ENCODE peak calls at places on chromosome 18, in five cellular contexts. One of them, this sample, is unnamed.

GRCh38 chr18:610214-610928 is 13.6 kb downstream of the CLUL1 start:
- DNase-seq in ovary: no peak
- DNase-seq in fibroblast of pulmonary artery: no peak
- DNase-seq in foreskin fibroblast: no peak
- DNase-seq in lower lobe of right lung: no peak
- DNase-seq in this sample: no peak

GRCh38 chr18:62262050-62262449 is 63.1 kb upstream of the TNFRSF11A start:
- DNase-seq in ovary: no peak
- DNase-seq in fibroblast of pulmonary artery: no peak
- DNase-seq in foreskin fibroblast: no peak
- DNase-seq in lower lobe of right lung: no peak
- DNase-seq in this sample: no peak

GRCh38 chr18:42131044-42131939 is 176.3 kb downstream of the PIK3C3 start:
- DNase-seq in ovary: no peak
- DNase-seq in fibroblast of pulmonary artery: no peak
- DNase-seq in foreskin fibroblast: no peak
- DNase-seq in lower lobe of right lung: no peak
- DNase-seq in this sample: no peak

GRCh38 chr18:36828157-36828629 is 609 bp downstream of the TPGS2 start:
- DNase-seq in ovary: peak; percentile 68
- DNase-seq in fibroblast of pulmonary artery: peak; percentile 76
- DNase-seq in foreskin fibroblast: peak; percentile 52
- DNase-seq in lower lobe of right lung: no peak
- DNase-seq in this sample: no peak

GRCh38 chr18:31952223-31952622 is 9.3 kb upstream of the TRAPPC8 start:
- DNase-seq in ovary: no peak
- DNase-seq in fibroblast of pulmonary artery: no peak
- DNase-seq in foreskin fibroblast: no peak
- DNase-seq in lower lobe of right lung: no peak
- DNase-seq in this sample: no peak

GRCh38 chr18:58268849-58269248 is 224.8 kb downstream of the NEDD4L start:
- DNase-seq in ovary: no peak
- DNase-seq in fibroblast of pulmonary artery: peak; percentile 69
- DNase-seq in foreskin fibroblast: peak; percentile 24
- DNase-seq in lower lobe of right lung: no peak
- DNase-seq in this sample: no peak

GRCh38 chr18:60452424-60452823 is 79.8 kb upstream of the MC4R start:
- DNase-seq in ovary: no peak
- DNase-seq in fibroblast of pulmonary artery: peak; percentile 24
- DNase-seq in foreskin fibroblast: peak; percentile 12
- DNase-seq in lower lobe of right lung: no peak
- DNase-seq in this sample: no peak

GRCh38 chr18:2655153-2655953 is at the start of gene SMCHD1:
- DNase-seq in ovary: peak; percentile 85
- DNase-seq in fibroblast of pulmonary artery: peak; percentile 78
- DNase-seq in foreskin fibroblast: peak; percentile 78
- DNase-seq in lower lobe of right lung: peak; percentile 95
- DNase-seq in this sample: peak; percentile 90

GRCh38 chr18:68448736-68449135 is 266.2 kb downstream of the TMX3 start:
- DNase-seq in ovary: no peak
- DNase-seq in fibroblast of pulmonary artery: peak; percentile 58
- DNase-seq in foreskin fibroblast: peak; percentile 59
- DNase-seq in lower lobe of right lung: no peak
- DNase-seq in this sample: no peak

DNA sequence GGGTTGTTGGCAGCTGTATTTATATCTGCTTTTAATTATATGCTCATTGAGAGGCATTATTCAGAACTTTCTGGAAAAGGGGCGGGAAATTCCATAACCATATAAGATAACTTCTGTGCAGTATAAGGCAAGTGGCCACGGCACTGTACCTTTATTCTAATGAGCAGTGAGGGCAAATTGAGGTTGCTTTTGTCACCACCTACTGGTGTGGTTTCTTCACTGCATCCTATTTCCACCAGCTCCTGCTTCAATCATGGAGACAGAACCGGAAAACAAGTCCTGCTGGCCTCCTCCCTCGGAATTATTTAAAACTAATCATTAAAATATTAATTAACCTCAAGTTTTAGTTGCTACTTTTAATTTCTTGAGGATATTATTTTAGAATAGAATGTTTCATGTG is 759.4 kb downstream of the CBLN2 start:
- DNase-seq in ovary: no peak
- DNase-seq in fibroblast of pulmonary artery: peak; percentile 49
- DNase-seq in foreskin fibroblast: no peak
- DNase-seq in lower lobe of right lung: no peak
- DNase-seq in this sample: peak; percentile 6
- TF ChIP-seq CTCF in ovary: no peak
- TF ChIP-seq CTCF in fibroblast of pulmonary artery: peak; percentile 64
- TF ChIP-seq CTCF in foreskin fibroblast: no peak
- TF ChIP-seq CTCF in lower lobe of right lung: no peak
- TF ChIP-seq CTCF in this sample: peak; percentile 55

GRCh38 chr18:23825978-23826405 is 136.7 kb downstream of the LAMA3 start:
- DNase-seq in ovary: peak; percentile 82
- DNase-seq in fibroblast of pulmonary artery: peak; percentile 95
- DNase-seq in foreskin fibroblast: peak; percentile 89
- DNase-seq in lower lobe of right lung: no peak
- DNase-seq in this sample: no peak

GRCh38 chr18:23822590-23823385 is 133.5 kb downstream of the LAMA3 start:
- DNase-seq in ovary: no peak
- DNase-seq in fibroblast of pulmonary artery: peak; percentile 39
- DNase-seq in foreskin fibroblast: no peak
- DNase-seq in lower lobe of right lung: no peak
- DNase-seq in this sample: no peak

GRCh38 chr18:23824704-23825103 is 135.5 kb downstream of the LAMA3 start:
- DNase-seq in ovary: no peak
- DNase-seq in fibroblast of pulmonary artery: peak; percentile 38
- DNase-seq in foreskin fibroblast: no peak
- DNase-seq in lower lobe of right lung: no peak
- DNase-seq in this sample: no peak

GRCh38 chr18:23825496-23825895 is 136.2 kb downstream of the LAMA3 start:
- DNase-seq in ovary: no peak
- DNase-seq in fibroblast of pulmonary artery: peak; percentile 20
- DNase-seq in foreskin fibroblast: no peak
- DNase-seq in lower lobe of right lung: no peak
- DNase-seq in this sample: no peak

GRCh38 chr18:23824235-23824634 is 135.0 kb downstream of the LAMA3 start:
- DNase-seq in ovary: no peak
- DNase-seq in fibroblast of pulmonary artery: peak; percentile 13
- DNase-seq in foreskin fibroblast: no peak
- DNase-seq in lower lobe of right lung: no peak
- DNase-seq in this sample: no peak
- TF ChIP-seq CTCF in ovary: no peak
- TF ChIP-seq CTCF in fibroblast of pulmonary artery: no peak
- TF ChIP-seq CTCF in foreskin fibroblast: no peak
- TF ChIP-seq CTCF in lower lobe of right lung: no peak
- TF ChIP-seq CTCF in this sample: no peak

GRCh38 chr18:63892544-63892943 is 5.0 kb downstream of the SERPINB2 start:
- DNase-seq in ovary: no peak
- DNase-seq in fibroblast of pulmonary artery: no peak
- DNase-seq in foreskin fibroblast: no peak
- DNase-seq in lower lobe of right lung: no peak
- DNase-seq in this sample: no peak

GRCh38 chr18:63890226-63890949 is 2.9 kb downstream of the SERPINB2 start:
- DNase-seq in ovary: no peak
- DNase-seq in fibroblast of pulmonary artery: no peak
- DNase-seq in foreskin fibroblast: no peak
- DNase-seq in lower lobe of right lung: no peak
- DNase-seq in this sample: no peak

GRCh38 chr18:63889641-63890040 is 2.1 kb downstream of the SERPINB2 start:
- DNase-seq in ovary: no peak
- DNase-seq in fibroblast of pulmonary artery: no peak
- DNase-seq in foreskin fibroblast: no peak
- DNase-seq in lower lobe of right lung: no peak
- DNase-seq in this sample: no peak

GRCh38 chr18:63888473-63889190 is 1.1 kb downstream of the SERPINB2 start:
- DNase-seq in ovary: no peak
- DNase-seq in fibroblast of pulmonary artery: peak; percentile 18
- DNase-seq in foreskin fibroblast: no peak
- DNase-seq in lower lobe of right lung: no peak
- DNase-seq in this sample: no peak

GRCh38 chr18:63890950-63891304 is 3.4 kb downstream of the SERPINB2 start:
- DNase-seq in ovary: no peak
- DNase-seq in fibroblast of pulmonary artery: peak; percentile 31
- DNase-seq in foreskin fibroblast: no peak
- DNase-seq in lower lobe of right lung: no peak
- DNase-seq in this sample: no peak
- TF ChIP-seq CTCF in ovary: no peak
- TF ChIP-seq CTCF in fibroblast of pulmonary artery: no peak
- TF ChIP-seq CTCF in foreskin fibroblast: no peak
- TF ChIP-seq CTCF in lower lobe of right lung: no peak
- TF ChIP-seq CTCF in this sample: peak; percentile 45

GRCh38 chr18:77197073-77197472 is 52.6 kb upstream of the GALR1 start:
- DNase-seq in ovary: no peak
- DNase-seq in fibroblast of pulmonary artery: no peak
- DNase-seq in foreskin fibroblast: no peak
- DNase-seq in lower lobe of right lung: no peak
- DNase-seq in this sample: no peak
- TF ChIP-seq CTCF in ovary: no peak
- TF ChIP-seq CTCF in fibroblast of pulmonary artery: peak; percentile 17
- TF ChIP-seq CTCF in foreskin fibroblast: no peak
- TF ChIP-seq CTCF in lower lobe of right lung: no peak
- TF ChIP-seq CTCF in this sample: peak; percentile 31

DNA sequence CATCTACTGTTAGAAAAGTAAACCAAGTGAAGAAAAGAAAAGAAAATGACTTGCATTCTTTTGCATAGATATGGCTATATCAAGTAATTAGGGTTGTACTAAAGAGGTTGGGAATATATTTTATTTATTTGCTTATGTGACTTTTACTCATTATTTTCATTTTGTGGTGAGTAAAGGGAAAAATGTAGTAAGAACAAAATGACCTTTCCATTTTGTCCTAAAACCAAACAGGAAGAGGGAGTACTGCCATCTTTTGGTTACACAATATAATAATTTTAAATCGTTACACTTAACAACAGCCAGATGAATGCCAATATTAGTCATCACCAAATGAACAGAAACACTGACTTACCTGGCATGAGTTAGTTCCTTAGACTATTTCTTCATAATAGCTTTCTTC is 47.3 kb upstream of the NDUFV2 start:
- DNase-seq in ovary: no peak
- DNase-seq in fibroblast of pulmonary artery: peak; percentile 90
- DNase-seq in foreskin fibroblast: peak; percentile 70
- DNase-seq in lower lobe of right lung: no peak
- DNase-seq in this sample: peak; percentile 46
- TF ChIP-seq CTCF in ovary: no peak
- TF ChIP-seq CTCF in fibroblast of pulmonary artery: peak; percentile 15
- TF ChIP-seq CTCF in foreskin fibroblast: peak; percentile 3
- TF ChIP-seq CTCF in lower lobe of right lung: no peak
- TF ChIP-seq CTCF in this sample: peak; percentile 21

GRCh38 chr18:35127201-35127600 is 86.0 kb downstream of the MAPRE2 start:
- DNase-seq in ovary: no peak
- DNase-seq in fibroblast of pulmonary artery: peak; percentile 35
- DNase-seq in foreskin fibroblast: no peak
- DNase-seq in lower lobe of right lung: no peak
- DNase-seq in this sample: no peak
- TF ChIP-seq CTCF in ovary: no peak
- TF ChIP-seq CTCF in fibroblast of pulmonary artery: peak; percentile 41
- TF ChIP-seq CTCF in foreskin fibroblast: peak; percentile 10
- TF ChIP-seq CTCF in lower lobe of right lung: no peak
- TF ChIP-seq CTCF in this sample: peak; percentile 13

DNA sequence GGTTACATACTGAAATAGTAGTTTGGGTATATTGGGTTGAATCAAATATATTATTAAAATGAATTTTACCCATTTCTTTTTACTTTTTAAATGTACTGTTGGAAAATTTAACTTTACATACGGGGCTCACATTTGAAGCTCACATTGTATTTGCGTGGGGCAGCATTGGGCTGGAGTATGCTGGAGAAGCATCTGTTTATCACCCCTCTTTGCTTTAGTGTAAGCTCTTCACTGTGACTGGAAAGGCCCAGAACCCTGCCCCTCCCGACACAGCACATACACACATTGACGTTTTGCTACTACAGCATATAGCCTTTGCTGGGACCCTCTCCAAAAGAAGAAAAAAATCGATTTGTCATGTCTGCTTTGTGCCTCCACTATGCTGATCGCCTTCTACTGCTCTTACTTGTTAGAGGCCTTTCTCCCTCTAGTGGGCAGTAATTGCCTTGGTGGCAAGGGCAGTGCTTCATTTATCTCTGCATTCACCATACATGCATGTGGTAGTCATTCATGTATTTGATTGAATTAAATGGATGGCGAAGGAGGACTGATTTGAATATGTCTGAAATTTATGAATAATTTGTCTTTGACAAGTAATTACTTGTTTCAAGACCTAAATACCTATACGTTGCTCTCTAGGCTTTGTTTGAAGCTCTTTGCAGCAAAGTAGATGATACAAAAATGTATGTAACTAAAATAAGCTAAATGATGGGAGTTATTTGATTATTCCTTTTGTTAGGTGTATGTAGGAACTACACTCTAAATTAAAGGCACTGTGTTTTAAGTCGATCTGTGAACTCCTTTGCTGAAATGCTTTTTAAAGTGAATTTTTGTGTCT is 37.4 kb downstream of the VAPA start:
- DNase-seq in ovary: peak; percentile 37
- DNase-seq in fibroblast of pulmonary artery: peak; percentile 81
- DNase-seq in foreskin fibroblast: peak; percentile 52
- DNase-seq in lower lobe of right lung: no peak
- DNase-seq in this sample: no peak
- TF ChIP-seq CTCF in ovary: peak; percentile 26
- TF ChIP-seq CTCF in fibroblast of pulmonary artery: peak; percentile 80
- TF ChIP-seq CTCF in foreskin fibroblast: peak; percentile 76
- TF ChIP-seq CTCF in lower lobe of right lung: peak; percentile 53
- TF ChIP-seq CTCF in this sample: peak; percentile 60

DNA sequence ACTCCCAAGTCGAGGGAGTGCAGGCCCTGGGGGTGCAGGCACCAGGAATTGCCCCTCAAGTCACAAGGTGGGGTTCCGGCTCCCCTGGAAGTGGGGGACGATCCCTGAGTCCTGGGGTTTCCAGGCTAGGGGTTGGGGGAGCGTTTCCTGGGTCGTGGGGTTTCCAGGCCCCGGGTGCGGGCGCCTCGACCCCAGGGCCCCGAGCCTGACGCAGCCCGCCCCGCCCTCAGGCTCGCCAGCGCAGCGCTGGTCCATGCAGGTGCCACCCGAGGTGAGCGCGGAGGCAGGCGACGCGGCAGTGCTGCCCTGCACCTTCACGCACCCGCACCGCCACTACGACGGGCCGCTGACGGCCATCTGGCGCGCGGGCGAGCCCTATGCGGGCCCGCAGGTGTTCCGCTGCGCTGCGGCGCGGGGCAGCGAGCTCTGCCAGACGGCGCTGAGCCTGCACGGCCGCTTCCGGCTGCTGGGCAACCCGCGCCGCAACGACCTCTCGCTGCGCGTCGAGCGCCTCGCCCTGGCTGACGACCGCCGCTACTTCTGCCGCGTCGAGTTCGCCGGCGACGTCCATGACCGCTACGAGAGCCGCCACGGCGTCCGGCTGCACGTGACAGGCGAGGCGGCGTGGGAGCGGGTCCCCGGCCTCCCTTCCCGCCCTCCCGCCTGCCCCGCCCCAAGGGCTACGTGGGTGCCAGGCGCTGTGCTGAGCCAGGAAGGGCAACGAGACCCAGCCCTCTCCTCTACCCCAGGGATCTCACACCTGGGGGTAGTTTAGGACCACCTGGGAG is 12.0 kb downstream of the SIGLEC15 start:
- DNase-seq in ovary: no peak
- DNase-seq in fibroblast of pulmonary artery: peak; percentile 66
- DNase-seq in foreskin fibroblast: peak; percentile 47
- DNase-seq in lower lobe of right lung: peak; percentile 79
- DNase-seq in this sample: no peak
- TF ChIP-seq CTCF in ovary: no peak
- TF ChIP-seq CTCF in fibroblast of pulmonary artery: no peak
- TF ChIP-seq CTCF in foreskin fibroblast: peak; percentile 10
- TF ChIP-seq CTCF in lower lobe of right lung: peak; percentile 53
- TF ChIP-seq CTCF in this sample: peak; percentile 17